ENCODE peak calls at places on chromosomes 5 and 9, in four cellular contexts. U, W, E and X are unnamed samples.

GRCh38 chr9:131656356-131657030 is 83.4 kb downstream of the RAPGEF1 start:
- DNase-seq in U (peak; percentile 87), W (no peak), E (no peak), X (no peak)

GRCh38 chr5:28766565-28767158 is 1728.3 kb upstream of the CDH9 start:
- DNase-seq in W (peak; percentile 18), U (no peak), E (no peak), X (peak; percentile 13)

GRCh38 chr5:116938488-116938887 is 363.9 kb upstream of the SEMA6A start:
- DNase-seq in E (no peak), U (no peak), W (no peak), X (peak; percentile 74)

GRCh38 chr5:129063483-129064136 is 30.9 kb upstream of the ISOC1 start:
- DNase-seq in W (no peak), E (no peak), U (no peak), X (no peak)

GRCh38 chr5:143245929-143246561 is 157.4 kb downstream of the NR3C1 start:
- DNase-seq in U (no peak), E (no peak), W (peak; percentile 64), X (no peak)

GRCh38 chr5:136249678-136250266 is 56.8 kb upstream of the SMIM32 start:
- DNase-seq in U (no peak), E (peak; percentile 61), W (peak; percentile 47), X (peak; percentile 51)

GRCh38 chr5:179623906-179624741 is 653 bp upstream of the HNRNPH1 start:
- DNase-seq in U (no peak), E (no peak), W (peak; percentile 45), X (no peak)

GRCh38 chr9:136906251-136906650 is 19.9 kb downstream of the TRAF2 start:
- DNase-seq in W (no peak), U (no peak), E (no peak), X (no peak)

GRCh38 chr9:79913867-79914266 is 342.1 kb downstream of the TLE4 start:
- DNase-seq in W (no peak), E (no peak), U (no peak), X (no peak)

GRCh38 chr5:94157704-94158608 is 416.6 kb upstream of the POU5F2 start:
- DNase-seq in W (no peak), U (no peak), E (no peak), X (no peak)

GRCh38 chr5:69288069-69288468 is 44.5 kb downstream of the CCDC125 start:
- DNase-seq in E (no peak), U (no peak), W (no peak), X (no peak)

DNA sequence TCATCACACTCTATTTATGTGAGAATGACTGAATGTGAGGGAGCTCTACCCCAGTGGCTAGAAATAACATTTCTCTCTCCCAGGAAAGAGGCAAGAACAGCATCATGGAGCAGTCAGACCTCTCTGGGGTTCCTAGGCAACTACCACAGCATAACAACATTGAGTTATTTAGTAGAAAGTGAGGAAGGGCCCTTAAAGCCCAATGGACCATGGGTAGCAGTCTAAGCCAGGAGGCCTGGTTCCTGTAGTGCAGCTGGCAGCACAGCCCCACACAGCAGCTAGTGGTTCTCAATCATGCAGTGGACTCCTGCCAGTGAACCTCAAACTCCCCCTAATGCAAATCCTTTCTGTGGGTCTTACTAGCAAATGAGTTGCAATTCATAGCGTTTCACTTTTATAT is 55.3 kb downstream of the SPEF2 start:
- DNase-seq in U (no peak), W (no peak), E (no peak), X (no peak)
- TF ChIP-seq SUZ12 in U (no peak), W (no peak), E (no peak), X (no peak)

DNA sequence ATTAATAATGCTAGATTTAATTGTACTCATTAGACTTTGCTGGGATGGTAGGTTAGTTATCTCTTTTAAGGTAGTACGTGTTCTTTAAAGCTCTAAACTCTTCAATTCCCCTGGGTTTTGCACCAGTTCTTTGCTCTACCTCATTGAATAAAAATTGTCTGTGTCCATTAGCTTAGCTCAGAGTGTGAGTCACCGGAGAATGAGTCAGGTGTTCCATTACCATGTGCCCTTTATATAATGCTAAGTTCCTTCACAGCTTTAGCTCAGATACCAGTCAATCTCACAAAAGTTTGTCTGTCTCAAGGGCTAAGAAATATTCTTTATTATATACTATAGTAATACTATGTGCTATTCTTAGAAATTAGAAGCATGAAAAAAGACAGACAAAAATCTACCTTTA is 339.4 kb downstream of the PRELID2 start:
- DNase-seq in E (no peak), W (peak; percentile 2), U (no peak), X (no peak)
- TF ChIP-seq YY1 in E (no peak), W (no peak), U (no peak), X (no peak)

GRCh38 chr5:149937610-149938009 is 7.0 kb downstream of the PDE6A start:
- DNase-seq in U (no peak), E (no peak), W (no peak), X (no peak)
- H3K4me1 ChIP-seq in U (no peaks in the 10 kb centered on the region), E (no peaks in the 10 kb centered on the region), W (peaks cover 75% of the 10 kb centered on the region), X (no peaks in the 10 kb centered on the region)

GRCh38 chr9:70256123-70256551 is 2.6 kb upstream of the SMC5 start:
- DNase-seq in W (no peak), E (no peak), U (no peak), X (no peak)
- TF ChIP-seq SUZ12 in W (no peak), E (no peak), U (no peak), X (no peak)

GRCh38 chr9:130300739-130301138 is 35.2 kb downstream of the HMCN2 start:
- DNase-seq in W (no peak), E (no peak), U (no peak), X (no peak)
- TF ChIP-seq YY1 in W (no peak), E (no peak), U (no peak), X (no peak)

GRCh38 chr5:111003623-111004022 is 67.9 kb upstream of the TSLP start:
- DNase-seq in E (no peak), U (no peak), W (no peak), X (no peak)
- H3K4me1 ChIP-seq in E (no peaks in the 10 kb centered on the region), U (no peaks in the 10 kb centered on the region), W (no peaks in the 10 kb centered on the region), X (no peaks in the 10 kb centered on the region)

DNA sequence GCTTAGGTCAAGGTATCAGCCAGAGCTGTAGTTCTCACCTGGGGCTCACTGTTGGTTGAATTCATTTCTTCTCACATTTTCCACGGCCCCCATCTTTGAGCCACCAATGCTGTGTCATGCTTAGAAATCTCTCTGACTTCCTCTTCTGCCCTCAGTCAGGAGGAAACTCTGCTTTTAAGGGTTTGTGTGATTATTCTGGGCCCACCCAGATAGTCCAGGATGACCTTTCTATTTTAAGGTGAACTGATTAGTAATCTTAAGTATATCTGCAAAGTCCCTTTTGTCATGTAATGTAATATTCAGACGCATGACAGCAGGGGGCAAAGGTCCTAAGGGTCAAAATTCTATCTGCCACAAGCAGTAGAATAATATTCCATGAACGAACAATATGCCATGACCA is 88.4 kb downstream of the AK8 start:
- DNase-seq in U (no peak), E (no peak), W (no peak), X (no peak)
- TF ChIP-seq SUZ12 in U (no peak), E (no peak), W (no peak), X (no peak)

DNA sequence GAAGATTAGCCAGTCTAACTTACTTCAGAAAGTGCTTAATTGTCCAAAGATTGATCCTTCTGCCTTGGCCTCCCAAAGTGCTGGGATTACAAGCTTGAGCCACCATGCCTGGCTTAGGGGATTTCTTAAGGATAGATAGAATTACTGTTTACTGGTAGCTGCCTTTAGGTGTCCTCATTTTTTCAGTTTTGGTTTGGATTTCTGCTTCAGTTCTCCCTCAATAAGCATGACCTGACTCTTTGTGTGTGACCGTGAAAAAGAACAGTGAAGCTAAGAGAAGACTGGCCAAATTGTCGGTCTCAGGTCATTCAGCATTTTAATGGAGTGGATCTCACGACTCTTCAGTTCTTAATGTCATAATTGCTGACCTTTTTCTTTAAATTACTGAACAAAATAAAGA is 22.9 kb upstream of the CMYA5 start:
- DNase-seq in E (no peak), W (no peak), U (no peak), X (no peak)
- TF ChIP-seq YY1 in E (no peak), W (no peak), U (no peak), X (no peak)